ENCODE peak calls at places on chromosome 20, in nine cellular contexts. M, T, A, X, R, J, W, Q and Y are unnamed samples.

GRCh38 chr20:32538526-32538918 is 46.6 kb downstream of the NOL4L start:
- DNase-seq in W (no peak), Q (no peak), X (no peak), T (no peak), A (peak; percentile 67), R (peak; percentile 57), M (no peak), J (peak; percentile 34), Y (no peak)

GRCh38 chr20:48818031-48818370 is 9.8 kb downstream of the PREX1 start:
- DNase-seq in J (no peak), W (no peak), Q (no peak), A (no peak), M (no peak), R (no peak), T (no peak), X (no peak), Y (no peak)

GRCh38 chr20:41534842-41535241 is 83.3 kb downstream of the CHD6 start:
- DNase-seq in R (no peak), X (peak; percentile 24), W (no peak), A (no peak), Q (no peak), J (no peak), M (no peak), T (no peak), Y (peak; percentile 28)

GRCh38 chr20:52103469-52103910 is 88.1 kb downstream of the ZFP64 start:
- DNase-seq in W (no peak), X (no peak), R (peak; percentile 45), Q (no peak), A (no peak), T (no peak), J (peak; percentile 10), M (no peak), Y (peak; percentile 73)

GRCh38 chr20:7993703-7994102 is 25.9 kb downstream of the TMX4 start:
- DNase-seq in M (no peak), R (no peak), W (no peak), X (no peak), T (no peak), J (no peak), A (no peak), Q (no peak), Y (no peak)

GRCh38 chr20:1539816-1540215 is 17.7 kb downstream of the SIRPD start:
- DNase-seq in R (no peak), A (no peak), M (no peak), X (peak; percentile 32), J (no peak), Q (no peak), W (no peak), T (no peak), Y (peak; percentile 8)

GRCh38 chr20:38591484-38592410 is 9.9 kb upstream of the ARHGAP40 start:
- DNase-seq in W (no peak), X (no peak), Q (no peak), J (no peak), T (no peak), R (no peak), A (no peak), M (no peak), Y (no peak)

GRCh38 chr20:17505664-17506517 is 25.3 kb downstream of the BFSP1 start:
- DNase-seq in Q (no peak), R (no peak), J (peak; percentile 23), W (no peak), A (peak; percentile 67), X (peak; percentile 26), T (no peak), M (no peak), Y (peak; percentile 76)

GRCh38 chr20:23917024-23917725 is 37.6 kb upstream of the CST5 start:
- DNase-seq in A (no peak), W (no peak), X (no peak), Q (no peak), T (no peak), R (no peak), M (no peak), J (no peak), Y (no peak)

GRCh38 chr20:7193681-7194080 is 426.2 kb downstream of the BMP2 start:
- DNase-seq in J (no peak), M (no peak), R (no peak), X (peak; percentile 38), T (no peak), Q (no peak), W (no peak), A (no peak), Y (no peak)

GRCh38 chr20:50220093-50220893 is 29.7 kb downstream of the CEBPB start:
- DNase-seq in T (no peak), W (no peak), X (no peak), M (no peak), A (no peak), J (no peak), R (no peak), Q (no peak), Y (no peak)

GRCh38 chr20:40197744-40198143 is 491.3 kb downstream of the MAFB start:
- DNase-seq in Q (no peak), W (no peak), T (no peak), J (no peak), R (peak; percentile 36), M (no peak), A (no peak), X (no peak), Y (no peak)

GRCh38 chr20:1465470-1466210 is 1.0 kb downstream of the NSFL1C start:
- DNase-seq in R (no peak), X (peak; percentile 50), M (no peak), J (no peak), T (no peak), Q (no peak), W (no peak), A (no peak), Y (peak; percentile 46)

GRCh38 chr20:3340443-3340842 is 67.0 kb downstream of the DNAAF9 start:
- DNase-seq in X (no peak), R (peak; percentile 40), T (no peak), W (no peak), Q (peak; percentile 83), M (no peak), A (no peak), J (no peak), Y (no peak)

GRCh38 chr20:17314262-17314661 is 87.4 kb downstream of the PCSK2 start:
- DNase-seq in Q (no peak), T (no peak), M (no peak), X (no peak), J (no peak), W (no peak), A (no peak), R (no peak), Y (no peak)

GRCh38 chr20:41182296-41183212 is 45.2 kb downstream of the PLCG1 start:
- DNase-seq in M (no peak), Q (peak; percentile 2), A (no peak), J (peak; percentile 3), T (no peak), R (no peak), W (no peak), X (peak; percentile 84), Y (peak; percentile 50)

GRCh38 chr20:63567382-63568169 is 6.5 kb downstream of the HELZ2 start:
- DNase-seq in R (no peak), A (peak; percentile 73), M (no peak), Q (no peak), W (no peak), T (no peak), J (peak; percentile 63), X (peak; percentile 50), Y (no peak)

GRCh38 chr20:47318596-47319516 is 37.6 kb downstream of the ZMYND8 start:
- DNase-seq in J (peak; percentile 15), Q (peak; percentile 72), A (no peak), X (peak; percentile 86), R (peak; percentile 76), W (no peak), M (peak; percentile 43), T (peak; percentile 72), Y (peak; percentile 89)

GRCh38 chr20:53896647-53897046 is 173.7 kb downstream of the BCAS1 start:
- DNase-seq in T (no peak), W (no peak), J (no peak), R (no peak), Q (no peak), A (no peak), M (no peak), X (no peak), Y (no peak)

GRCh38 chr20:63441136-63441776 is 31.2 kb downstream of the KCNQ2 start:
- DNase-seq in W (no peak), T (no peak), X (no peak), Q (no peak), J (peak; percentile 22), M (no peak), R (no peak), A (peak; percentile 59), Y (no peak)